ENCODE peak calls at places on chromosome 22, in nine cellular contexts. G is dermis blood vessel endothelial cell; T is GM23248; P is osteoblast; Y is activated CD4-positive, alpha-beta T cell treated with anti-CD3 and anti-CD28 coated beads, Interleukin-2, amount 50 U/mL, for 24 hours; E is stimulated activated CD8-positive, alpha-beta memory T cell treated with anti-CD3 and anti-CD28 coated beads, Interleukin-7, amount 100 ng/mL, for 24 hours; H is ELR; L is heart right ventricle; N is activated T-cell treated with anti-CD3 and anti-CD28 coated beads for 4 hours. K is an unnamed sample.

GRCh38 chr22:42991010-42991651 is 23.8 kb downstream of the PACSIN2 start:
- DNase-seq in N (no peak), G (peak; percentile 57), P (peak; percentile 91), T (peak; percentile 92), E (no peak), L (no peak), Y (no peak), H (peak; percentile 95), K (peak; percentile 67)

GRCh38 chr22:23938328-23939016 is 22.5 kb downstream of the GSTT2B start:
- DNase-seq in L (no peak), G (peak; percentile 6), N (no peak), H (no peak), T (no peak), P (no peak), Y (no peak), E (no peak), K (no peak)

GRCh38 chr22:41848468-41848867 is 15.6 kb downstream of the SREBF2 start:
- DNase-seq in T (peak; percentile 44), E (no peak), Y (no peak), N (no peak), H (no peak), L (no peak), P (no peak), G (no peak), K (peak; percentile 43)

GRCh38 chr22:34055525-34056200 is 135.4 kb upstream of the LARGE1 start:
- DNase-seq in H (peak; percentile 1), T (no peak), P (no peak), E (no peak), N (no peak), Y (no peak), G (no peak), L (no peak), K (no peak)

GRCh38 chr22:40418366-40419201 is 48.2 kb downstream of the SGSM3 start:
- DNase-seq in N (no peak), P (peak; percentile 83), H (no peak), Y (no peak), E (no peak), T (no peak), L (no peak), G (no peak), K (no peak)

GRCh38 chr22:22880645-22881044 is 7.0 kb upstream of the IGLL5 start:
- DNase-seq in N (no peak), H (no peak), Y (no peak), G (no peak), E (no peak), T (no peak), L (no peak), P (peak; percentile 39), K (no peak)

GRCh38 chr22:44311104-44311854 is 1.5 kb downstream of the SHISAL1 start:
- DNase-seq in T (no peak), L (no peak), E (no peak), G (no peak), Y (no peak), P (no peak), H (no peak), N (no peak), K (no peak)

GRCh38 chr22:41943661-41944209 is 3.2 kb downstream of the CENPM start:
- DNase-seq in G (peak; percentile 59), H (peak; percentile 37), P (no peak), Y (no peak), E (no peak), T (peak; percentile 69), L (no peak), N (no peak), K (peak; percentile 29)

GRCh38 chr22:24330636-24331035 is 60.0 kb downstream of the SPECC1L start:
- DNase-seq in Y (no peak), P (no peak), G (peak; percentile 50), E (no peak), T (peak; percentile 17), N (no peak), L (no peak), H (no peak), K (peak; percentile 45)

GRCh38 chr22:44181033-44181911 is 547 bp downstream of the PARVG start:
- DNase-seq in H (no peak), G (peak; percentile 38), T (no peak), N (peak; percentile 64), E (peak; percentile 44), P (no peak), Y (peak; percentile 35), L (peak; percentile 42), K (no peak)

GRCh38 chr22:17117890-17118289 is 3.3 kb downstream of the TMEM121B start:
- DNase-seq in T (no peak), N (no peak), Y (no peak), E (no peak), G (no peak), H (no peak), L (no peak), P (peak; percentile 15), K (no peak)

GRCh38 chr22:36386900-36387663 is 685 bp downstream of the MYH9 start:
- DNase-seq in P (peak; percentile 86), E (no peak), H (peak; percentile 63), N (no peak), T (peak; percentile 81), G (peak; percentile 50), Y (no peak), L (peak; percentile 78), K (no peak)

GRCh38 chr22:35552186-35552842 is 11.7 kb downstream of the RASD2 start:
- DNase-seq in H (peak; percentile 32), Y (peak; percentile 66), T (peak; percentile 46), N (peak; percentile 68), P (peak; percentile 92), G (peak; percentile 40), E (peak; percentile 62), L (no peak), K (no peak)

GRCh38 chr22:35797411-35797810 is 79.7 kb downstream of the APOL5 start:
- DNase-seq in P (no peak), G (no peak), H (no peak), Y (no peak), T (no peak), L (no peak), E (no peak), N (no peak), K (no peak)

GRCh38 chr22:27997538-27997937 is 78.5 kb upstream of the PITPNB start:
- DNase-seq in G (no peak), P (peak; percentile 100), H (peak; percentile 23), N (no peak), L (no peak), Y (no peak), E (no peak), T (peak; percentile 43), K (peak; percentile 28)

GRCh38 chr22:35422936-35423335 is 23.0 kb downstream of the MCM5 start:
- DNase-seq in E (no peak), N (no peak), T (no peak), Y (no peak), G (no peak), H (no peak), P (peak; percentile 3), L (no peak), K (no peak)

GRCh38 chr22:17910561-17911311 is 113.6 kb downstream of the MICAL3 start:
- DNase-seq in T (peak; percentile 97), E (no peak), Y (no peak), N (no peak), G (peak; percentile 96), H (peak; percentile 89), L (peak; percentile 69), P (peak; percentile 94), K (peak; percentile 88)

GRCh38 chr22:39773976-39774539 is 119.5 kb downstream of the ENTHD1 start:
- DNase-seq in P (no peak), E (no peak), L (no peak), N (peak; percentile 1), T (no peak), H (peak; percentile 41), G (peak; percentile 9), Y (no peak), K (no peak)

GRCh38 chr22:31923166-31923565 is 21.2 kb upstream of the YWHAH start:
- DNase-seq in P (no peak), Y (no peak), G (peak; percentile 49), N (no peak), H (no peak), T (no peak), E (no peak), L (no peak), K (peak; percentile 13)

GRCh38 chr22:46933040-46933439 is 170.6 kb downstream of the TBC1D22A start:
- DNase-seq in H (no peak), E (no peak), Y (no peak), N (no peak), G (no peak), P (no peak), L (no peak), T (no peak), K (no peak)

GRCh38 chr22:49433044-49433443 is 394.6 kb downstream of the BRD1 start:
- DNase-seq in P (no peak), T (no peak), G (no peak), L (no peak), N (no peak), H (no peak), E (no peak), Y (no peak), K (no peak)

GRCh38 chr22:19855504-19856409 is 1.1 kb upstream of the GNB1L start:
- DNase-seq in Y (peak; percentile 46), E (peak; percentile 38), N (peak; percentile 35), G (peak; percentile 80), P (peak; percentile 90), L (peak; percentile 52), H (peak; percentile 81), T (peak; percentile 81), K (peak; percentile 58)

GRCh38 chr22:26892401-26893033 is 235.1 kb downstream of the MIAT start:
- DNase-seq in Y (no peak), G (peak; percentile 39), P (no peak), L (no peak), T (peak; percentile 60), H (no peak), N (no peak), E (no peak), K (no peak)

GRCh38 chr22:42396621-42397331 is 35.4 kb downstream of the NFAM1 start:
- DNase-seq in Y (no peak), E (no peak), N (no peak), L (no peak), H (no peak), T (no peak), G (no peak), P (no peak), K (no peak)

GRCh38 chr22:27198518-27199035 is 541.2 kb downstream of the MIAT start:
- DNase-seq in G (no peak), T (no peak), P (no peak), L (no peak), E (no peak), N (no peak), H (no peak), Y (no peak), K (no peak)

GRCh38 chr22:23817146-23817545 is 21.7 kb downstream of the DERL3 start:
- DNase-seq in Y (no peak), G (no peak), P (no peak), N (no peak), H (no peak), L (no peak), T (no peak), E (no peak), K (no peak)

GRCh38 chr22:48404004-48404403 is 1423.7 kb downstream of the BRD1 start:
- DNase-seq in P (peak; percentile 29), H (no peak), E (no peak), T (no peak), Y (no peak), G (no peak), N (no peak), L (no peak), K (no peak)

GRCh38 chr22:17998913-17999312 is 25.4 kb downstream of the MICAL3 start:
- DNase-seq in G (no peak), Y (no peak), T (no peak), E (no peak), N (no peak), H (no peak), L (no peak), P (no peak), K (no peak)

GRCh38 chr22:29393019-29393608 is 4.7 kb upstream of the AP1B1 start:
- DNase-seq in P (peak; percentile 35), Y (no peak), E (no peak), H (no peak), N (no peak), G (no peak), L (no peak), T (no peak), K (no peak)

GRCh38 chr22:28799834-28800307 is 498 bp downstream of the XBP1 start:
- DNase-seq in G (peak; percentile 80), E (no peak), P (peak; percentile 87), L (peak; percentile 78), Y (no peak), N (no peak), H (peak; percentile 71), T (peak; percentile 83), K (peak; percentile 66)

GRCh38 chr22:46942816-46943783 is 180.7 kb downstream of the TBC1D22A start:
- DNase-seq in N (no peak), H (peak; percentile 41), L (peak; percentile 40), G (peak; percentile 80), P (peak; percentile 66), T (no peak), Y (no peak), E (no peak), K (no peak)